ENCODE peak calls at places on chromosome 21, in four cellular contexts. A is HepG2, O is Panc1, C is upper lobe of left lung. J is an unnamed sample.

GRCh38 chr21:31878831-31879230 is 6.0 kb downstream of the HUNK start:
- ATAC-seq in O (no peak), C (no peak), A (no peak), J (no peak)

GRCh38 chr21:32423320-32423719 is 10.8 kb downstream of the EVA1C start:
- ATAC-seq in O (no peak), A (no peak), C (peak), J (no peak)

GRCh38 chr21:42221581-42222345 is 2.8 kb downstream of the ABCG1 start:
- ATAC-seq in A (no peak), C (no peak), O (no peak), J (peak)

GRCh38 chr21:45013271-45013841 is 61.0 kb upstream of the ADARB1 start:
- ATAC-seq in O (no peak), C (no peak), A (peak), J (no peak)

GRCh38 chr21:22795644-22796043 is 1797.4 kb downstream of the NCAM2 start:
- ATAC-seq in C (no peak), A (peak), O (no peak), J (no peak)

GRCh38 chr21:33801424-33802405 is 113.9 kb downstream of the ATP5PO start:
- ATAC-seq in O (peak), A (no peak), C (peak), J (no peak)

GRCh38 chr21:38914531-38915385 is 109.0 kb downstream of the ETS2 start:
- ATAC-seq in O (no peak), A (peak), C (no peak), J (no peak)

GRCh38 chr21:36117276-36117675 is 17.6 kb upstream of the CBR3 start:
- ATAC-seq in O (no peak), C (no peak), A (no peak), J (no peak)

GRCh38 chr21:37751268-37751975 is 164.8 kb downstream of the KCNJ6 start:
- ATAC-seq in C (no peak), O (no peak), A (peak), J (peak)

GRCh38 chr21:37565530-37566223 is 199.1 kb downstream of the DYRK1A start:
- ATAC-seq in A (peak), C (no peak), O (no peak), J (no peak)

GRCh38 chr21:29376556-29376955 is 77.8 kb downstream of the BACH1 start:
- ATAC-seq in C (peak), A (peak), O (no peak), J (no peak)

GRCh38 chr21:15291621-15292266 is 226.9 kb upstream of the NRIP1 start:
- ATAC-seq in O (no peak), C (no peak), A (peak), J (no peak)

GRCh38 chr21:16473965-16474364 is 744.2 kb downstream of the USP25 start:
- ATAC-seq in A (no peak), O (no peak), C (peak), J (peak)

GRCh38 chr21:41186763-41187536 is 19.0 kb downstream of the BACE2 start:
- ATAC-seq in C (no peak), O (peak), A (no peak), J (no peak)

GRCh38 chr21:17799414-17800164 is 19.6 kb downstream of the C21orf91 start:
- ATAC-seq in O (no peak), C (no peak), A (no peak), J (no peak)

GRCh38 chr21:40752125-40752524 is 94.8 kb downstream of the DSCAM start:
- ATAC-seq in A (no peak), O (no peak), C (no peak), J (no peak)

GRCh38 chr21:44980562-44981489 is 41.0 kb downstream of the SLX9 start:
- ATAC-seq in A (no peak), C (no peak), O (no peak), J (no peak)

GRCh38 chr21:25733859-25734653 is 648 bp downstream of the ATP5PF start:
- ATAC-seq in C (peak), O (no peak), A (peak), J (no peak)

GRCh38 chr21:14864211-14865021 is 200.4 kb downstream of the NRIP1 start:
- ATAC-seq in O (peak), C (peak), A (peak), J (peak)

GRCh38 chr21:28016571-28016970 is 976.1 kb downstream of the LTN1 start:
- ATAC-seq in A (no peak), C (no peak), O (no peak), J (no peak)

GRCh38 chr21:28754862-28755261 is 237.8 kb downstream of the LTN1 start:
- ATAC-seq in O (no peak), A (no peak), C (no peak), J (no peak)

GRCh38 chr21:42043961-42044360 is 27.2 kb upstream of the UMODL1 start:
- ATAC-seq in O (no peak), A (no peak), C (no peak), J (no peak)

GRCh38 chr21:42350271-42350885 is 416 bp downstream of the TFF2 start:
- ATAC-seq in A (peak), C (no peak), O (no peak), J (no peak)

GRCh38 chr21:17769049-17769845 is 49.9 kb downstream of the C21orf91 start:
- ATAC-seq in O (no peak), A (no peak), C (no peak), J (no peak)

GRCh38 chr21:26124896-26125295 is 45.7 kb downstream of the APP start:
- ATAC-seq in A (no peak), C (no peak), O (no peak), J (no peak)

GRCh38 chr21:37873655-37874054 is 42.6 kb downstream of the KCNJ6 start:
- ATAC-seq in C (no peak), O (no peak), A (peak), J (no peak)

GRCh38 chr21:14116080-14116481 is 94.7 kb downstream of the LIPI start:
- ATAC-seq in A (no peak), C (no peak), O (no peak), J (no peak)

GRCh38 chr21:42703936-42704335 is 50.5 kb downstream of the PDE9A start:
- ATAC-seq in C (no peak), A (peak), O (no peak), J (no peak)

GRCh38 chr21:39720126-39720778 is 24.7 kb upstream of the IGSF5 start:
- ATAC-seq in C (no peak), A (peak), O (no peak), J (no peak)

GRCh38 chr21:38067086-38067739 is 151.0 kb upstream of the KCNJ6 start:
- ATAC-seq in O (no peak), A (no peak), C (no peak), J (no peak)

GRCh38 chr21:17598437-17598836 is 14.3 kb downstream of the BTG3 start:
- ATAC-seq in A (no peak), O (no peak), C (no peak), J (no peak)

GRCh38 chr21:26293291-26293946 is 122.8 kb upstream of the APP start:
- ATAC-seq in A (no peak), C (no peak), O (no peak), J (no peak)

GRCh38 chr21:41707231-41707988 is 59.4 kb downstream of the RIPK4 start:
- ATAC-seq in A (no peak), C (no peak), O (peak), J (no peak)

GRCh38 chr21:42460391-42461184 is 35.4 kb downstream of the RSPH1 start:
- ATAC-seq in O (no peak), C (no peak), A (no peak), J (no peak)

DNA sequence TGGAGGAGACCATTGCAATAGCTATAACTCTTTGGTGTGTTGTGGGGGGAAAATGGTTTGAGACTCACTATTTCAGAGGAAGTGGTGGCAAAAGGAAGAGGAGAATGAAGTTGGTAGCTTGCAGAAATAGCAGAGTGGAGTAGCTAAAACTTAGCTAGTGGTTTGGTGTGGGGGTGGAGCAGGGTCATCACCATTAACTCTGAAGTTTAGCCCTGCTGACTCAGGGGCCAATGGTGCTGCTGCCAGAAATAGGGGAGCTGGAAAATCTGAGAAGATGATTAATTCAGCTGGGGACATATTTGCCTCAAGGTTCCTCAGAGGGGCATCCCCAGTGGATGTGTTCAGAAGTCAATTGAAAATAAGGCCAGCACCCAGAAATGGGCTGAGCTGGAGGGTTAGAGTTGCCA is 65.4 kb downstream of the RUNX1 start:
- ATAC-seq in A (no peak), O (peak), C (peak), J (no peak)
- H3K27ac ChIP-seq in A (no peak), O (no peak), C (peak), J (no peak)

DNA sequence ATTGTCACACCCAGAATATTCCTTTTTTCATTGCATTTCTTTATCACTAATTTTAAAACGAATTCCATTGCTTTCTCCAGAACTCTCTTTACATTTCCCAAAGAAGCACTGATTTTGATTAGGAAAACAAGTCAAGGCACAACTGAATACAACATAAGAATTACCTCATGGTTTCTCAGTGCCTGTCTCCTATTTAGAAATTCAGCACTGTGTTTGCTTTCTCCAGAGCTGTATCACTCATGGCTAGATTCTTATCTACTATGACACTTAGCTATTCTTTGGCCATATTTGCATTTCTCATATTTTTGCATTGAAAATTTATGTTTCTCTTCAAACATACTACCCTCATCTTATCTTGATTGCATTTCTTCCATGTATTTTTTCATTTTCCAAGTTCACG is 1402.0 kb downstream of the MRPL39 start:
- ATAC-seq in O (no peak), A (no peak), C (no peak), J (no peak)
- TF ChIP-seq POLR2AphosphoS5 in O (no peak), A (no peak), C (no peak), J (no peak)

DNA sequence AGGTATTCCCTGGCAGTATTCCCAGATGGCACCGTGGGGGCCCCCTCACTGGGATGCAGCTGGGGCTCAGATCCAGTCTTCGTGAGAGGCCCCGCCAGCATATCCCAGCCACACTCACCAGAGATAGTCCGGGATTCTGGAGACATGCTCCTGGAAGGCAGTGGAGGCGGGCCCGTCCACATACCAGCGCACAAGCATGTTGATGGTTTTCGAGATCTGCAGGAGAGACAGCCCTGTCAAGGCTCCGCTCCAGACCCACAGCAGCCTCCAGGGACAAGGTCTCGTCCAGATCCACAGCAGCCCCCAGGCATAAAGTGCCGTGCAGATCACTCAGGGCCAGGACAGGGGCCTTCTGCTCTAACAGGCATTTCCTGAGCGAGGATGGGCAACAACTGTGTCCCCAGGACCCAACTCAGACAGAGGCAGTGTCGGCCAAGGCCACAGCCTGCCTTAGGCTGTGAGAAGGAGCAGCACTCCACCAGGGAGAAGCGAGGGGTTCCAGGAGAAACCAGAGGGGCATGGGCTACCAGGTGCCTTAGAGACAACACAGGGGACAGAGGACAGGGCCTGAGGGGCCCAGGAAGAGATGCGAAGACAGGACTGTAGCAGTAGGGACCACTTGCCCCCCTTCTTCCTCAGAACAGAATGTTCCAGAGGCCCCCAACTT is 14.8 kb downstream of the LSS start:
- ATAC-seq in A (no peak), C (no peak), O (no peak), J (no peak)
- H3K27ac ChIP-seq in A (no peak), C (no peak), O (no peak), J (no peak)

GRCh38 chr21:43814215-43815106 is 25.1 kb downstream of the RRP1 start:
- ATAC-seq in C (no peak), A (peak), O (no peak), J (no peak)
- TF ChIP-seq POLR2AphosphoS5 in C (no peak), A (no peak), O (no peak), J (no peak)